ENCODE peak calls at places on chromosomes 2 and 18, in five cellular contexts. One of them, this sample, is unnamed.

GRCh38 chr2:238754259-238754658 is 93.6 kb upstream of the TWIST2 start:
- DNase-seq in fibroblast of pulmonary artery: no peak
- DNase-seq in foreskin keratinocyte: no peak
- DNase-seq in GM06990: no peak
- DNase-seq in endothelial cell: no peak
- DNase-seq in this sample: no peak

GRCh38 chr18:13137041-13137938 is 81.3 kb upstream of the LDLRAD4 start:
- DNase-seq in foreskin keratinocyte: no peak
- DNase-seq in fibroblast of pulmonary artery: peak; percentile 17
- DNase-seq in endothelial cell: no peak
- DNase-seq in GM06990: peak; percentile 74
- DNase-seq in this sample: peak; percentile 78

GRCh38 chr18:54416459-54416858 is 58.8 kb downstream of the C18orf54 start:
- DNase-seq in endothelial cell: no peak
- DNase-seq in foreskin keratinocyte: peak; percentile 2
- DNase-seq in fibroblast of pulmonary artery: peak; percentile 70
- DNase-seq in GM06990: no peak
- DNase-seq in this sample: no peak

GRCh38 chr2:222364280-222364895 is 60.0 kb upstream of the SGPP2 start:
- DNase-seq in endothelial cell: no peak
- DNase-seq in GM06990: no peak
- DNase-seq in fibroblast of pulmonary artery: peak; percentile 87
- DNase-seq in foreskin keratinocyte: peak; percentile 13
- DNase-seq in this sample: no peak

GRCh38 chr2:212517693-212518092 is 20.9 kb downstream of the ERBB4 start:
- DNase-seq in endothelial cell: no peak
- DNase-seq in GM06990: no peak
- DNase-seq in foreskin keratinocyte: no peak
- DNase-seq in fibroblast of pulmonary artery: no peak
- DNase-seq in this sample: no peak

GRCh38 chr18:31630549-31630948 is 38.9 kb downstream of the TTR start:
- DNase-seq in GM06990: no peak
- DNase-seq in foreskin keratinocyte: no peak
- DNase-seq in endothelial cell: no peak
- DNase-seq in fibroblast of pulmonary artery: no peak
- DNase-seq in this sample: no peak

GRCh38 chr2:54081574-54081973 is 33.8 kb upstream of the ACYP2 start:
- DNase-seq in fibroblast of pulmonary artery: peak; percentile 8
- DNase-seq in endothelial cell: no peak
- DNase-seq in GM06990: peak; percentile 81
- DNase-seq in foreskin keratinocyte: peak; percentile 99
- DNase-seq in this sample: peak; percentile 66

GRCh38 chr2:206797376-206797775 is 32.0 kb downstream of the FASTKD2 start:
- DNase-seq in foreskin keratinocyte: no peak
- DNase-seq in fibroblast of pulmonary artery: no peak
- DNase-seq in GM06990: no peak
- DNase-seq in endothelial cell: no peak
- DNase-seq in this sample: no peak

GRCh38 chr2:215535726-215536125 is 99.9 kb upstream of the FN1 start:
- DNase-seq in endothelial cell: no peak
- DNase-seq in foreskin keratinocyte: no peak
- DNase-seq in GM06990: no peak
- DNase-seq in fibroblast of pulmonary artery: no peak
- DNase-seq in this sample: no peak

GRCh38 chr2:86012017-86012712 is 93.5 kb downstream of the POLR1A start:
- DNase-seq in foreskin keratinocyte: no peak
- DNase-seq in GM06990: no peak
- DNase-seq in endothelial cell: no peak
- DNase-seq in fibroblast of pulmonary artery: no peak
- DNase-seq in this sample: no peak

GRCh38 chr18:69838620-69839411 is 108.9 kb downstream of the CD226 start:
- DNase-seq in foreskin keratinocyte: no peak
- DNase-seq in fibroblast of pulmonary artery: no peak
- DNase-seq in endothelial cell: no peak
- DNase-seq in GM06990: no peak
- DNase-seq in this sample: no peak

GRCh38 chr2:101038455-101039255 is 36.6 kb downstream of the RPL31 start:
- DNase-seq in fibroblast of pulmonary artery: peak; percentile 31
- DNase-seq in foreskin keratinocyte: no peak
- DNase-seq in endothelial cell: peak; percentile 33
- DNase-seq in GM06990: no peak
- DNase-seq in this sample: no peak

GRCh38 chr2:234377761-234378341 is 119.0 kb downstream of the ARL4C start:
- DNase-seq in fibroblast of pulmonary artery: peak; percentile 51
- DNase-seq in foreskin keratinocyte: no peak
- DNase-seq in GM06990: no peak
- DNase-seq in endothelial cell: no peak
- DNase-seq in this sample: no peak

GRCh38 chr2:226327830-226328229 is 471.8 kb downstream of the IRS1 start:
- DNase-seq in fibroblast of pulmonary artery: no peak
- DNase-seq in endothelial cell: no peak
- DNase-seq in GM06990: no peak
- DNase-seq in foreskin keratinocyte: peak; percentile 77
- DNase-seq in this sample: no peak

GRCh38 chr2:100953406-100954043 is 48.6 kb upstream of the RPL31 start:
- DNase-seq in fibroblast of pulmonary artery: no peak
- DNase-seq in GM06990: no peak
- DNase-seq in foreskin keratinocyte: no peak
- DNase-seq in endothelial cell: no peak
- DNase-seq in this sample: no peak

GRCh38 chr18:8972116-8972515 is 130.4 kb upstream of the NDUFV2 start:
- DNase-seq in foreskin keratinocyte: no peak
- DNase-seq in endothelial cell: no peak
- DNase-seq in fibroblast of pulmonary artery: no peak
- DNase-seq in GM06990: no peak
- DNase-seq in this sample: no peak

GRCh38 chr2:43226955-43227829 is 786 bp upstream of the ZFP36L2 start:
- DNase-seq in fibroblast of pulmonary artery: peak; percentile 89
- DNase-seq in foreskin keratinocyte: peak; percentile 44
- DNase-seq in endothelial cell: peak; percentile 68
- DNase-seq in GM06990: peak; percentile 83
- DNase-seq in this sample: peak; percentile 83

GRCh38 chr2:126886201-126886905 is 12.3 kb upstream of the TEX51 start:
- DNase-seq in foreskin keratinocyte: no peak
- DNase-seq in GM06990: peak; percentile 64
- DNase-seq in endothelial cell: peak; percentile 84
- DNase-seq in fibroblast of pulmonary artery: peak; percentile 58
- DNase-seq in this sample: peak; percentile 83

GRCh38 chr2:239322414-239323086 is 78.3 kb downstream of the HDAC4 start:
- DNase-seq in endothelial cell: no peak
- DNase-seq in GM06990: no peak
- DNase-seq in fibroblast of pulmonary artery: peak; percentile 62
- DNase-seq in foreskin keratinocyte: no peak
- DNase-seq in this sample: no peak

GRCh38 chr2:136238214-136238551 is 120.2 kb upstream of the CXCR4 start:
- DNase-seq in GM06990: no peak
- DNase-seq in fibroblast of pulmonary artery: peak; percentile 44
- DNase-seq in foreskin keratinocyte: no peak
- DNase-seq in endothelial cell: no peak
- DNase-seq in this sample: no peak

GRCh38 chr2:129903586-129904425 is 75.7 kb upstream of the RAB6C start:
- DNase-seq in endothelial cell: no peak
- DNase-seq in GM06990: no peak
- DNase-seq in fibroblast of pulmonary artery: no peak
- DNase-seq in foreskin keratinocyte: no peak
- DNase-seq in this sample: no peak
- TF ChIP-seq CTCF in endothelial cell: no peak
- TF ChIP-seq CTCF in GM06990: peak; percentile 40
- TF ChIP-seq CTCF in fibroblast of pulmonary artery: no peak
- TF ChIP-seq CTCF in foreskin keratinocyte: no peak
- TF ChIP-seq CTCF in this sample: no peak

GRCh38 chr2:6109801-6110200 is 417.6 kb downstream of the SOX11 start:
- DNase-seq in fibroblast of pulmonary artery: no peak
- DNase-seq in endothelial cell: no peak
- DNase-seq in GM06990: no peak
- DNase-seq in foreskin keratinocyte: no peak
- DNase-seq in this sample: no peak

GRCh38 chr2:6107290-6107689 is 415.1 kb downstream of the SOX11 start:
- DNase-seq in foreskin keratinocyte: no peak
- DNase-seq in fibroblast of pulmonary artery: no peak
- DNase-seq in GM06990: no peak
- DNase-seq in endothelial cell: no peak
- DNase-seq in this sample: no peak

GRCh38 chr2:6103372-6103771 is 411.2 kb downstream of the SOX11 start:
- DNase-seq in endothelial cell: no peak
- DNase-seq in GM06990: no peak
- DNase-seq in foreskin keratinocyte: no peak
- DNase-seq in fibroblast of pulmonary artery: no peak
- DNase-seq in this sample: no peak

DNA sequence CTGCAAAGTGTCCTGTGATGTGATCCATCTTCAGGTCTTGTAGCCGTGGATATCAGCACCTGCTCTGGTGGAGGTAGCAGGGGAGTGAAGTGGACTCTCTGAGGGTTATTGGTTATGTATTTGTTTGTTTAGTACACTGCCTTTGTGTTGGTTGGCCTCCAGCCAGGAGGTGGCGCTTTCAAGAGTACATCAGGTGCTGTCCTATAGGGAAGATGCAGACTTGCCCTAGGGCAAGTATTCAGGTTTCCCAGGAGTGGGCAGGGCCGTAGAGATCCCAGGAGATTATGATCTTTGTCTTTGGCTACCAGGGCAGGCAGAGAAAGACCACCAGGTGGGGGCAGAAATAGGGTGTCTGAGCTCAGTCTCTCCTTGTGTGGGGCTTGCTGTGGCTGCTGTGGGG is 411.8 kb downstream of the SOX11 start:
- DNase-seq in foreskin keratinocyte: no peak
- DNase-seq in endothelial cell: no peak
- DNase-seq in GM06990: no peak
- DNase-seq in fibroblast of pulmonary artery: no peak
- DNase-seq in this sample: no peak
- TF ChIP-seq CTCF in foreskin keratinocyte: no peak
- TF ChIP-seq CTCF in endothelial cell: no peak
- TF ChIP-seq CTCF in GM06990: peak; percentile 36
- TF ChIP-seq CTCF in fibroblast of pulmonary artery: no peak
- TF ChIP-seq CTCF in this sample: no peak

GRCh38 chr2:81650048-81650971 is 1345.8 kb upstream of the LRRTM1 start:
- DNase-seq in foreskin keratinocyte: no peak
- DNase-seq in fibroblast of pulmonary artery: peak; percentile 8
- DNase-seq in endothelial cell: no peak
- DNase-seq in GM06990: no peak
- DNase-seq in this sample: no peak
- TF ChIP-seq CTCF in foreskin keratinocyte: no peak
- TF ChIP-seq CTCF in fibroblast of pulmonary artery: no peak
- TF ChIP-seq CTCF in endothelial cell: peak; percentile 16
- TF ChIP-seq CTCF in GM06990: no peak
- TF ChIP-seq CTCF in this sample: peak; percentile 28

DNA sequence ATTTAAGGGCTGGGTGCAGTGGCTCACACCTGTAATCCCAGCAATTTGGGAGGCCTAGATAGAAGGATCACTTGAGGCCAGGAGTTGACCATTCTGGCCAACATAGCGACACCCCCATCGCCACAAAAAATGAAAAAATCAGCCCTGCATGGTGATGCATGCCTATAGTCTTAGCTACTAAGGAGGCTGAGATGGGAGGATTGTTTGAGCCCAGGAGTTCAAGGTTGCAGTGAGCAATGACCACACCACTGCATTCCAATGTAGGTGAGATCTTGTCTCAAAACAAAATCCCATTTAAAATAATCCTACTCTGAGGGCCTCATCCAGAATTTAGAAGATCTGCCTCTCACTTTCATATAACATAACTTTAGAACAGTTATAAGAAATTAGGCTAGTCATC is 2.7 kb upstream of the SERTAD2 start:
- DNase-seq in endothelial cell: no peak
- DNase-seq in GM06990: no peak
- DNase-seq in foreskin keratinocyte: no peak
- DNase-seq in fibroblast of pulmonary artery: no peak
- DNase-seq in this sample: no peak
- TF ChIP-seq CTCF in endothelial cell: no peak
- TF ChIP-seq CTCF in GM06990: no peak
- TF ChIP-seq CTCF in foreskin keratinocyte: no peak
- TF ChIP-seq CTCF in fibroblast of pulmonary artery: no peak
- TF ChIP-seq CTCF in this sample: no peak

DNA sequence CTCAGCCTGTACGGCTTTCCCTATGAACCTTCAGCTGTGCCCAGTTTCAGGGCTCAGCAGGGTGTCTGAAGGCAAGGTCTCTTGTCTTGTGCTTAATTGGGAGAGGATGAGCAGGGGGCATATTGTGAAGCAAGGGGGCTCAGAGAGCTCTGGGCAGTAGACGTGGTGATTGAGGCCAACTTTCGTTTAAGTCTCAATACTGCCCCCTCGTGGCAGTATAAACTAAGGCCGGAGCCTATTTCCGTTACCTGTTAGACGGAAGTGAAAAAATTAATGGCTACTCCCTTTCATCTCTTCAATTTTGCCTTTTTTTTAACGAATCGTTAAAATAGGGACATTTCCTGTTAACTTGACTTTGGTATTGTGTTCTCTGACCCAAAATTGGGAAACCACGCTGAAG is 193.4 kb downstream of the TDRD15 start:
- DNase-seq in fibroblast of pulmonary artery: peak; percentile 21
- DNase-seq in endothelial cell: peak; percentile 49
- DNase-seq in foreskin keratinocyte: no peak
- DNase-seq in GM06990: no peak
- DNase-seq in this sample: peak; percentile 57
- TF ChIP-seq CTCF in fibroblast of pulmonary artery: peak; percentile 34
- TF ChIP-seq CTCF in endothelial cell: peak; percentile 86
- TF ChIP-seq CTCF in foreskin keratinocyte: peak; percentile 68
- TF ChIP-seq CTCF in GM06990: peak; percentile 59
- TF ChIP-seq CTCF in this sample: peak; percentile 63

DNA sequence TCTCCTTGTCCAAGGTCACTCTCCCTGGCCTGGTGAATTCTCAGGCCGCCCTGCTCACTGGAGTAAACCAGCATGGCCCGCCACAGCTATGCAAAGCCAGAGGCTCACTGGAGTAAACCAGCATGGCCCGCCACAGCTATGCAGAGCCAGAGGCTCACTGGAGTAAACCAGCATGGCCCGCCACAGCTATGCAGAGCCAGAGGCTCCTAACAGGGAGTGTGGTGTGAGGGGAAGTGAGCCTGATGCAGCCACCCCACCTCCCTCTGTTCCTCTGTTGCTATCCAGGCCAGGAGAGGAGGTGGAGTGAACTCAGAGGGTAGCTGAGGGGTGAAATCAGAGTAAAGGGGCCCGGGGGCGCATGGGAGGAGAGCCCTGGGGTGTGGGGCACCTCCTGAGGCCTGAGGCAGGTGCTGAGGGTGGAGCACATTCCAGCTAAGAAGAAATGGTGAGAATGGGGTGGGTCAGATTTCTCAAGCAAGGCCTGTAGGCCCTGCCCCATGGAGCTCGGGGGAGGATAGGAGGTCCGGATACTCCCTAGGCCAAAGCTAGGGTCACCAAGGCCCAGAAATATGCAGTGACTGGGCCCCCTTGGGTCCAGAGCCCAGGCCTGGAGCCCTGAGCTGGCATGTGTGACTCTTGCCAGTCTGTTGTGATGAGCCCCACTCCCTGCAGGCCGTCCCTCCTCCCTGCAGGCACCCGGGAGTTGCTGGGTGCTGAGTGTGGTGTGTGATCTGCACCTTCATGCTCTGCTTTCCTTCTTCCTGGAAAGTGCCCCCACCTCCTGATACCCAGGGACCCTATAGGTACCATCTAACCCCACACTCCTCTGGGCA is 1.5 kb downstream of the ATP6V1B1 start:
- DNase-seq in foreskin keratinocyte: no peak
- DNase-seq in GM06990: no peak
- DNase-seq in endothelial cell: no peak
- DNase-seq in fibroblast of pulmonary artery: no peak
- DNase-seq in this sample: no peak
- TF ChIP-seq CTCF in foreskin keratinocyte: no peak
- TF ChIP-seq CTCF in GM06990: no peak
- TF ChIP-seq CTCF in endothelial cell: no peak
- TF ChIP-seq CTCF in fibroblast of pulmonary artery: no peak
- TF ChIP-seq CTCF in this sample: no peak